ENCODE peak calls at places on chromosome 14, in six cellular contexts. O is astrocyte of the cerebellum, V is thoracic aorta, A is AG04450, U is fibroblast of pulmonary artery, D is heart right ventricle. X is an unnamed sample.

GRCh38 chr14:88933203-88933602 is 108.8 kb downstream of the TTC8 start:
- DNase-seq in O (no peak), V (no peak), A (no peak), U (no peak), D (no peak), X (no peak)

GRCh38 chr14:51401272-51401671 is 161.2 kb downstream of the TMX1 start:
- DNase-seq in O (no peak), V (no peak), A (no peak), U (peak; percentile 58), D (peak; percentile 17), X (no peak)

GRCh38 chr14:21735639-21736307 is 62.2 kb upstream of the OR4E1 start:
- DNase-seq in O (no peak), V (no peak), A (no peak), U (no peak), D (no peak), X (no peak)

GRCh38 chr14:73452341-73453191 is 5.8 kb downstream of the NUMB start:
- DNase-seq in O (peak; percentile 61), V (no peak), A (peak; percentile 85), U (peak; percentile 97), D (no peak), X (peak; percentile 77)

GRCh38 chr14:99940064-99940463 is 125.2 kb upstream of the EVL start:
- DNase-seq in O (no peak), V (no peak), A (no peak), U (no peak), D (no peak), X (no peak)

GRCh38 chr14:100567009-100567876 is 20.0 kb downstream of the BEGAIN start:
- DNase-seq in O (no peak), V (no peak), A (no peak), U (no peak), D (no peak), X (no peak)

GRCh38 chr14:76761849-76762616 is 765 bp downstream of the VASH1 start:
- DNase-seq in O (no peak), V (no peak), A (no peak), U (no peak), D (no peak), X (no peak)

GRCh38 chr14:71729581-71729980 is 202.6 kb upstream of the RGS6 start:
- DNase-seq in O (no peak), V (no peak), A (no peak), U (no peak), D (no peak), X (no peak)

GRCh38 chr14:30223385-30223785 is 295.7 kb upstream of the PRKD1 start:
- DNase-seq in O (peak; percentile 89), V (peak; percentile 44), A (peak; percentile 87), U (peak; percentile 92), D (peak; percentile 32), X (peak; percentile 85)

GRCh38 chr14:68800361-68800760 is 7.5 kb upstream of the ZFP36L1 start:
- DNase-seq in O (no peak), V (no peak), A (no peak), U (peak; percentile 38), D (no peak), X (no peak)

GRCh38 chr14:23525611-23526010 is 26.0 kb downstream of the ZFHX2 start:
- DNase-seq in O (no peak), V (no peak), A (no peak), U (no peak), D (no peak), X (no peak)

GRCh38 chr14:102580552-102581110 is 11.8 kb upstream of the RCOR1 start:
- DNase-seq in O (no peak), V (no peak), A (no peak), U (no peak), D (no peak), X (no peak)

GRCh38 chr14:24307575-24308341 is at the start of gene CIDEB:
- DNase-seq in O (peak; percentile 18), V (no peak), A (no peak), U (peak; percentile 66), D (peak; percentile 58), X (no peak)

GRCh38 chr14:56918849-56919574 is 108.7 kb upstream of the OTX2 start:
- DNase-seq in O (no peak), V (no peak), A (no peak), U (no peak), D (no peak), X (no peak)

GRCh38 chr14:20684662-20685456 is 499 bp downstream of the RNASE4 start:
- DNase-seq in O (no peak), V (no peak), A (no peak), U (peak; percentile 67), D (peak; percentile 18), X (no peak)

GRCh38 chr14:67360469-67361206 is 510 bp downstream of the EIF2S1 start:
- DNase-seq in O (no peak), V (peak; percentile 6), A (no peak), U (no peak), D (no peak), X (no peak)

GRCh38 chr14:68476212-68476964 is 316.5 kb downstream of the ZFP36L1 start:
- DNase-seq in O (peak; percentile 85), V (no peak), A (peak; percentile 49), U (peak; percentile 95), D (peak; percentile 51), X (no peak)

GRCh38 chr14:26138764-26139445 is 458.9 kb downstream of the NOVA1 start:
- DNase-seq in O (no peak), V (no peak), A (no peak), U (peak; percentile 73), D (no peak), X (no peak)

GRCh38 chr14:101665478-101666078 is 95.9 kb upstream of the PPP2R5C start:
- DNase-seq in O (peak; percentile 26), V (no peak), A (peak; percentile 2), U (peak; percentile 43), D (no peak), X (peak; percentile 14)

DNA sequence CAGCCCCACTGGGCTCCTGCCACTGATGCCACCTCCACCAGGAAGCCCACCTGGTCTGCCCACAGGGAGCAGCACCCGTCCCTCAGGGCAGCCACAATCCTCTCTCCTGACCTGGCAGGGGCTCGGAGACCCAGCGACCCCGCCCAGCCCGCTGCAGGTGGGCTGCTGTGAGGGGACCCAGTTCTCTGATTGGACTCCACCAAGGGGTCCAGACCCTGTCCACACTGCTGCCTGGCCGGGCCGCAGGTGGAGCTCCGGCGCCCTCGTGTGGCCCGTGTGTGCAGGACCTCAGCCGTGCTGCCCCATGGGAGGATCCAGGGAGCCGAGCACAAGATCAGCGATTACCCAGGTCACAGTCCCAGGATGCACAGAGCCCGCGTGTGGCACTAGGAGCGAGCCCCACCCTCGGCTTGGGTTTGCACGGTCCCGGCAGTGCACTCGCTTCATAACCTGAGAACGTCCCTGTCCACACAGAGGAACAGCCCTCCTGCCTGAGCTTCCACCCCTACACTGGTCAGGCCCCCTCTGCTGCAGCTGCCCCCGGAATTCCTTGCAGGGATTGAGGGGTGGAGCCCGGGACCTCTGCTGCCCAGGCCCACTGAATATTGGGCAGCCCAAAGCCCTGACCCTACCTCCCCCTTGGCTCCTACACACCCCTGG is 35.4 kb upstream of the TMEM179 start:
- DNase-seq in O (peak; percentile 16), V (no peak), A (no peak), U (peak; percentile 58), D (peak; percentile 48), X (peak; percentile 12)
- H3K4me3 ChIP-seq in O (no peak overlapping the region), V (no peak overlapping the region), A (no peak overlapping the region), U (no peak overlapping the region), D (no peak overlapping the region), X (no peak overlapping the region)

GRCh38 chr14:37171678-37172023 is 755 bp downstream of the SLC25A21 start:
- DNase-seq in O (no peak), V (no peak), A (no peak), U (no peak), D (no peak), X (no peak)

GRCh38 chr14:37170237-37170636 is 2.2 kb downstream of the SLC25A21 start:
- DNase-seq in O (no peak), V (no peak), A (no peak), U (no peak), D (no peak), X (no peak)

GRCh38 chr14:37170993-37171392 is 1.4 kb downstream of the SLC25A21 start:
- DNase-seq in O (no peak), V (no peak), A (no peak), U (no peak), D (no peak), X (no peak)

GRCh38 chr14:37172024-37172869 is at the start of gene SLC25A21:
- DNase-seq in O (peak; percentile 45), V (no peak), A (peak; percentile 59), U (peak; percentile 84), D (peak; percentile 69), X (peak; percentile 44)

DNA sequence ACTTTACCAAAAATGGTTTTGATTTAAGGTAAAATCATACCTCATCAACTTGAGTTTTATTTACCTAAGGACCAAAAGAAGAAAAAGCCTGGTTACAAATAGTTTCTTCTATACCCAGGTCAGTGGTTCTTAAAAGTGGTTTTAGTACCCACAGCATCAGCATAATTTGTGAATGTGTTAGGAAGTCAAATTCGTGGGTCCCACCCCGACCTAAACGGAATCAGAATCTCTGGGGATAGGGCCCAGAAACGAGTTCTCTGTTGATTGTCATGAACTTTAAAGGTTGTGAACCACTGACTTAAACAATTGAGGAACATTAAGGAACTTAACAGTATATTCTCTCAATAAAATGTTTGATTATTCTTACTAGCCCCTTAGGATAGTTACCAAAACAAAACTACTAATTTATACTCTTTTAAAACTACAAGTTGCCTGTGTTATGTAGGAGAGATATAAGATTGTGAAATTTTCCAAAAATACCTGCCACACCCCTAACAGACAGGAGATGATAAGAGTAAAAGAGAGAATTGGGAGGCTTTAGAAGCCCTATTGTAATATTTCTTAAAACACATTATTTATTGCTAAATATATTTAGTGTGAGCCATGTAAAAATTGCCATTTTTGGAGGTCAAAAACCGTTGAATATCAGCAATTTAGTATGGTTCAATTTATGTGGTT is 669 bp upstream of the SLC25A21 start:
- DNase-seq in O (no peak), V (no peak), A (no peak), U (no peak), D (no peak), X (no peak)
- H3K4me3 ChIP-seq in O (peak overlapping the region; percentile 68), V (peak overlapping the region; percentile 91), A (peak overlapping the region; percentile 93), U (peak overlapping the region; percentile 80), D (peak overlapping the region; percentile 70), X (peak overlapping the region; percentile 87)

DNA sequence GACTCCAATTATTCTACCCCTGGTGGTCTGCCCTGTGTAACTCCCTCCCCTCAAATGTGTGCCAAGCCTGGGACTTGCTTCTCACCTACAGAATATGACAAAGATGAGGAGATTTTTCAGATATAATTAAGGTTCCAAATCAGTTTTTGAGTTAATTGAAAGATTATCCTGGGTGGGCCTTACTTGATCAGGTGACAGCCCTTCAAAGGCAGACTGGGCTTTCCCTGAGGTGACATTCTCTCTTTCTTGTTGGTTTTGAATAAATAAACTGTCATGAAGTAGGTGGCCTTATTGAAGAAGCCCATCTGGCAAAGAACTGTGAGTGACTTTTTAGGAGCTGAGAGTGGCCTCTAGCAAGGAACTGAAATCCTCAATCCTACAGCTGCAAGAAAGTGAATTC is 106.0 kb downstream of the BRMS1L start:
- DNase-seq in O (no peak), V (no peak), A (no peak), U (no peak), D (no peak), X (no peak)
- H3K4me3 ChIP-seq in O (no peak overlapping the region), V (no peak overlapping the region), A (no peak overlapping the region), U (no peak overlapping the region), D (no peak overlapping the region), X (no peak overlapping the region)

DNA sequence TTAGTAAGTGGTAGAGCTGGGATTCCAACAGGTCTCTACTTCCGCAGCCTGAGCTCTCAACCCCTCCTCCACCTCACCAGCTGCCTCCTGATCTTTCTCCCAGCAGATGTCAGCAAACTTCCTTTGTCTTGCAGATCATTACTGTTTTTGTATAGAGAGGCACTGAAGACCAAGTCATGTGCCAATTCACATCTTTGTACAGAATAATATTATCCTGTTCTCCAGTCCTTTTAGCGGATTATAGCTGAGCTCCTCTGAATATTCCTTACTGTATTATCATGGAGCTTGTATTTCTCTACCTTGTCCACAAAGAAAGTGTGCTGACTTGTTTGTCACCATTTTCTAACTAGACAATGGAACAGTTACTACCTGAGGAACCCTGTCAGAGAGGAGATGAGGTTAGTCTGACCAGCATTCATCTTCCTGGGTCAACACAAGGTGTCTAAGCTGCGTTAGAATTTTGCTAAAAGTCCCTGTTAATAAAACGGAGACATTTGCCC is 142.3 kb upstream of the ARHGAP5 start:
- DNase-seq in O (no peak), V (no peak), A (no peak), U (peak; percentile 74), D (peak; percentile 67), X (no peak)
- H3K4me3 ChIP-seq in O (no peak overlapping the region), V (no peak overlapping the region), A (no peak overlapping the region), U (no peak overlapping the region), D (no peak overlapping the region), X (no peak overlapping the region)